ENCODE peak calls at places on chromosomes 12 and 14, in five cellular contexts. One of them, this sample, is unnamed.

GRCh38 chr14:20427231-20428009 is 8.5 kb downstream of the KLHL33 start:
- DNase-seq in stimulated activated CD4-positive, alpha-beta T cell treated with anti-CD3 and anti-CD28 coated beads, Interleukin-1b, Interleukin-23, amount 100 ng/mL, for 24 hours: no peak
- DNase-seq in lower leg skin: no peak
- DNase-seq in KBM-7: peak
- DNase-seq in amniotic epithelial cell: peak
- DNase-seq in this sample: peak

GRCh38 chr12:22312336-22312735 is 22.2 kb downstream of the ST8SIA1 start:
- DNase-seq in stimulated activated CD4-positive, alpha-beta T cell treated with anti-CD3 and anti-CD28 coated beads, Interleukin-1b, Interleukin-23, amount 100 ng/mL, for 24 hours: no peak
- DNase-seq in amniotic epithelial cell: no peak
- DNase-seq in lower leg skin: no peak
- DNase-seq in KBM-7: no peak
- DNase-seq in this sample: peak

GRCh38 chr12:42213954-42214426 is 24.1 kb downstream of the YAF2 start:
- DNase-seq in lower leg skin: no peak
- DNase-seq in KBM-7: no peak
- DNase-seq in stimulated activated CD4-positive, alpha-beta T cell treated with anti-CD3 and anti-CD28 coated beads, Interleukin-1b, Interleukin-23, amount 100 ng/mL, for 24 hours: no peak
- DNase-seq in amniotic epithelial cell: peak
- DNase-seq in this sample: peak

GRCh38 chr14:100568164-100568997 is 18.8 kb downstream of the BEGAIN start:
- DNase-seq in stimulated activated CD4-positive, alpha-beta T cell treated with anti-CD3 and anti-CD28 coated beads, Interleukin-1b, Interleukin-23, amount 100 ng/mL, for 24 hours: no peak
- DNase-seq in lower leg skin: no peak
- DNase-seq in amniotic epithelial cell: no peak
- DNase-seq in KBM-7: no peak
- DNase-seq in this sample: no peak

GRCh38 chr12:106045251-106045674 is 93.5 kb downstream of the NUAK1 start:
- DNase-seq in stimulated activated CD4-positive, alpha-beta T cell treated with anti-CD3 and anti-CD28 coated beads, Interleukin-1b, Interleukin-23, amount 100 ng/mL, for 24 hours: no peak
- DNase-seq in lower leg skin: no peak
- DNase-seq in amniotic epithelial cell: peak
- DNase-seq in KBM-7: no peak
- DNase-seq in this sample: peak

GRCh38 chr14:89787525-89787924 is 167.0 kb downstream of the EFCAB11 start:
- DNase-seq in KBM-7: no peak
- DNase-seq in lower leg skin: no peak
- DNase-seq in amniotic epithelial cell: peak
- DNase-seq in stimulated activated CD4-positive, alpha-beta T cell treated with anti-CD3 and anti-CD28 coated beads, Interleukin-1b, Interleukin-23, amount 100 ng/mL, for 24 hours: no peak
- DNase-seq in this sample: no peak

GRCh38 chr14:75513911-75514672 is 8.2 kb upstream of the BATF start:
- DNase-seq in amniotic epithelial cell: no peak
- DNase-seq in stimulated activated CD4-positive, alpha-beta T cell treated with anti-CD3 and anti-CD28 coated beads, Interleukin-1b, Interleukin-23, amount 100 ng/mL, for 24 hours: no peak
- DNase-seq in lower leg skin: no peak
- DNase-seq in KBM-7: no peak
- DNase-seq in this sample: no peak

GRCh38 chr14:94989417-94989816 is 167.9 kb downstream of the DICER1 start:
- DNase-seq in stimulated activated CD4-positive, alpha-beta T cell treated with anti-CD3 and anti-CD28 coated beads, Interleukin-1b, Interleukin-23, amount 100 ng/mL, for 24 hours: no peak
- DNase-seq in KBM-7: no peak
- DNase-seq in lower leg skin: no peak
- DNase-seq in amniotic epithelial cell: no peak
- DNase-seq in this sample: no peak

GRCh38 chr12:132393245-132393795 is 63.9 kb upstream of the GALNT9 start:
- DNase-seq in KBM-7: no peak
- DNase-seq in stimulated activated CD4-positive, alpha-beta T cell treated with anti-CD3 and anti-CD28 coated beads, Interleukin-1b, Interleukin-23, amount 100 ng/mL, for 24 hours: no peak
- DNase-seq in amniotic epithelial cell: no peak
- DNase-seq in lower leg skin: peak
- DNase-seq in this sample: no peak

GRCh38 chr12:70985850-70986249 is 65.3 kb upstream of the PTPRR start:
- DNase-seq in lower leg skin: no peak
- DNase-seq in KBM-7: no peak
- DNase-seq in amniotic epithelial cell: peak
- DNase-seq in stimulated activated CD4-positive, alpha-beta T cell treated with anti-CD3 and anti-CD28 coated beads, Interleukin-1b, Interleukin-23, amount 100 ng/mL, for 24 hours: no peak
- DNase-seq in this sample: peak

GRCh38 chr12:7869137-7869536 is 3.6 kb downstream of the SLC2A14 start:
- DNase-seq in KBM-7: peak
- DNase-seq in stimulated activated CD4-positive, alpha-beta T cell treated with anti-CD3 and anti-CD28 coated beads, Interleukin-1b, Interleukin-23, amount 100 ng/mL, for 24 hours: no peak
- DNase-seq in lower leg skin: no peak
- DNase-seq in amniotic epithelial cell: peak
- DNase-seq in this sample: peak

GRCh38 chr12:122203301-122203967 is at the start of gene B3GNT4:
- DNase-seq in amniotic epithelial cell: peak
- DNase-seq in stimulated activated CD4-positive, alpha-beta T cell treated with anti-CD3 and anti-CD28 coated beads, Interleukin-1b, Interleukin-23, amount 100 ng/mL, for 24 hours: no peak
- DNase-seq in lower leg skin: peak
- DNase-seq in KBM-7: peak
- DNase-seq in this sample: peak

GRCh38 chr12:19451196-19451595 is 11.9 kb downstream of the AEBP2 start:
- DNase-seq in amniotic epithelial cell: no peak
- DNase-seq in lower leg skin: peak
- DNase-seq in KBM-7: no peak
- DNase-seq in stimulated activated CD4-positive, alpha-beta T cell treated with anti-CD3 and anti-CD28 coated beads, Interleukin-1b, Interleukin-23, amount 100 ng/mL, for 24 hours: no peak
- DNase-seq in this sample: peak

GRCh38 chr12:3493225-3494049 is 2.4 kb downstream of the PRMT8 start:
- DNase-seq in stimulated activated CD4-positive, alpha-beta T cell treated with anti-CD3 and anti-CD28 coated beads, Interleukin-1b, Interleukin-23, amount 100 ng/mL, for 24 hours: no peak
- DNase-seq in KBM-7: no peak
- DNase-seq in lower leg skin: no peak
- DNase-seq in amniotic epithelial cell: no peak
- DNase-seq in this sample: no peak

GRCh38 chr12:12747281-12747680 is 30.1 kb downstream of the CDKN1B start:
- DNase-seq in stimulated activated CD4-positive, alpha-beta T cell treated with anti-CD3 and anti-CD28 coated beads, Interleukin-1b, Interleukin-23, amount 100 ng/mL, for 24 hours: no peak
- DNase-seq in amniotic epithelial cell: no peak
- DNase-seq in KBM-7: no peak
- DNase-seq in lower leg skin: no peak
- DNase-seq in this sample: no peak

GRCh38 chr14:105087963-105088811 is 23.0 kb upstream of the GPR132 start:
- DNase-seq in stimulated activated CD4-positive, alpha-beta T cell treated with anti-CD3 and anti-CD28 coated beads, Interleukin-1b, Interleukin-23, amount 100 ng/mL, for 24 hours: no peak
- DNase-seq in KBM-7: no peak
- DNase-seq in amniotic epithelial cell: peak
- DNase-seq in lower leg skin: peak
- DNase-seq in this sample: peak

GRCh38 chr12:57210926-57211700 is 5.5 kb upstream of the NXPH4 start:
- DNase-seq in amniotic epithelial cell: no peak
- DNase-seq in stimulated activated CD4-positive, alpha-beta T cell treated with anti-CD3 and anti-CD28 coated beads, Interleukin-1b, Interleukin-23, amount 100 ng/mL, for 24 hours: no peak
- DNase-seq in KBM-7: no peak
- DNase-seq in lower leg skin: no peak
- DNase-seq in this sample: no peak

GRCh38 chr14:34684578-34684977 is 29.8 kb downstream of the CFL2 start:
- DNase-seq in lower leg skin: no peak
- DNase-seq in amniotic epithelial cell: peak
- DNase-seq in stimulated activated CD4-positive, alpha-beta T cell treated with anti-CD3 and anti-CD28 coated beads, Interleukin-1b, Interleukin-23, amount 100 ng/mL, for 24 hours: no peak
- DNase-seq in KBM-7: no peak
- DNase-seq in this sample: peak

GRCh38 chr12:119229837-119230236 is 51.1 kb downstream of the HSPB8 start:
- DNase-seq in lower leg skin: no peak
- DNase-seq in KBM-7: peak
- DNase-seq in stimulated activated CD4-positive, alpha-beta T cell treated with anti-CD3 and anti-CD28 coated beads, Interleukin-1b, Interleukin-23, amount 100 ng/mL, for 24 hours: no peak
- DNase-seq in amniotic epithelial cell: peak
- DNase-seq in this sample: peak

GRCh38 chr12:107429006-107429698 is 256.4 kb upstream of the PWP1 start:
- DNase-seq in lower leg skin: no peak
- DNase-seq in stimulated activated CD4-positive, alpha-beta T cell treated with anti-CD3 and anti-CD28 coated beads, Interleukin-1b, Interleukin-23, amount 100 ng/mL, for 24 hours: no peak
- DNase-seq in amniotic epithelial cell: no peak
- DNase-seq in KBM-7: no peak
- DNase-seq in this sample: no peak